ENCODE peak calls at places on chromosomes 11 and 22, in eight cellular contexts. C is dorsolateral prefrontal cortex, L is fibroblast of villous mesenchyme, B is cardiac fibroblast, K is Panc1, H is fibroblast of mammary gland, R is kidney, W is HCT116. G is an unnamed sample.

GRCh38 chr11:42161886-42162285 is 702.4 kb upstream of the LRRC4C start:
- DNase-seq in B (peak), L (peak), W (no peak), K (no peak), R (no peak), H (peak), C (no peak), G (no peak)

GRCh38 chr11:43278302-43278956 is 33.4 kb upstream of the API5 start:
- DNase-seq in R (no peak), H (peak), K (no peak), B (peak), W (peak), C (no peak), L (peak), G (no peak)

GRCh38 chr22:40668611-40669390 is 10.5 kb upstream of the MCHR1 start:
- DNase-seq in H (peak), K (no peak), W (peak), R (no peak), L (peak), C (no peak), B (peak), G (peak)

GRCh38 chr11:32448232-32448631 is 12.9 kb upstream of the WT1 start:
- DNase-seq in L (peak), R (no peak), W (peak), C (no peak), H (peak), K (no peak), B (peak), G (no peak)

GRCh38 chr22:39097098-39098020 is at the start of gene APOBEC3H:
- DNase-seq in C (no peak), B (peak), W (peak), K (no peak), L (peak), R (no peak), H (no peak), G (no peak)

GRCh38 chr22:38923463-38924196 is 33.8 kb upstream of the APOBEC3A start:
- DNase-seq in K (peak), H (peak), C (peak), B (peak), W (peak), L (peak), R (peak), G (peak)

GRCh38 chr11:66317766-66318575 is 1.1 kb upstream of the CD248 start:
- DNase-seq in R (peak), B (peak), L (peak), W (no peak), C (no peak), K (no peak), H (peak), G (peak)

GRCh38 chr22:36296690-36297089 is 43.8 kb downstream of the APOL1 start:
- DNase-seq in L (no peak), B (no peak), K (no peak), W (no peak), C (no peak), R (peak), H (no peak), G (no peak)

GRCh38 chr11:45063669-45064068 is 82.8 kb upstream of the PRDM11 start:
- DNase-seq in R (no peak), W (no peak), C (no peak), B (no peak), H (no peak), L (no peak), K (no peak), G (no peak)

GRCh38 chr11:127395034-127395433 is 394.5 kb upstream of the KIRREL3 start:
- DNase-seq in K (no peak), L (no peak), C (no peak), R (no peak), H (no peak), B (no peak), W (no peak), G (no peak)

GRCh38 chr11:119567667-119568582 is 145.0 kb upstream of the THY1 start:
- DNase-seq in B (peak), R (no peak), W (no peak), H (peak), L (peak), K (no peak), C (peak), G (no peak)

GRCh38 chr11:134727636-134728035 is 315.6 kb upstream of the B3GAT1 start:
- DNase-seq in C (no peak), W (no peak), L (no peak), B (no peak), K (no peak), H (no peak), R (no peak), G (no peak)

GRCh38 chr11:76947790-76948189 is 86.4 kb upstream of the B3GNT6 start:
- DNase-seq in W (no peak), R (no peak), B (no peak), H (no peak), K (no peak), C (no peak), L (no peak), G (no peak)

GRCh38 chr11:47396049-47396320 is 12.4 kb upstream of the SLC39A13 start:
- DNase-seq in H (no peak), W (no peak), L (no peak), R (no peak), B (no peak), K (no peak), C (no peak), G (no peak)

GRCh38 chr11:85431319-85431718 is 195.8 kb downstream of the DLG2 start:
- DNase-seq in L (no peak), K (no peak), R (peak), W (no peak), H (no peak), B (no peak), C (no peak), G (no peak)

GRCh38 chr22:33274214-33274828 is 216.1 kb upstream of the SYN3 start:
- DNase-seq in H (peak), L (no peak), W (no peak), R (no peak), B (peak), C (no peak), K (peak), G (no peak)

GRCh38 chr22:35425971-35426800 is 26.2 kb downstream of the MCM5 start:
- DNase-seq in H (no peak), C (no peak), K (no peak), B (no peak), W (no peak), R (peak), L (peak), G (no peak)

GRCh38 chr11:122706261-122706660 is 50.7 kb downstream of the UBASH3B start:
- DNase-seq in K (no peak), W (no peak), B (peak), C (no peak), R (no peak), L (peak), H (peak), G (no peak)

GRCh38 chr11:120867531-120867930 is 156.4 kb upstream of the TBCEL start:
- DNase-seq in K (no peak), W (no peak), C (no peak), H (no peak), B (no peak), L (no peak), R (no peak), G (no peak)

GRCh38 chr11:116353517-116353916 is 419.3 kb downstream of the BUD13 start:
- DNase-seq in H (no peak), L (no peak), K (no peak), B (no peak), R (no peak), C (no peak), W (no peak), G (no peak)

GRCh38 chr22:30421695-30422480 is 3.7 kb upstream of the MTFP1 start:
- DNase-seq in L (no peak), R (peak), C (no peak), B (no peak), H (no peak), W (no peak), K (no peak), G (no peak)

GRCh38 chr11:73386026-73386425 is 9.8 kb downstream of the RELT start:
- DNase-seq in K (no peak), H (no peak), L (no peak), C (no peak), W (no peak), B (no peak), R (no peak), G (no peak)
- H3K4me3 ChIP-seq in K (no peak), H (no peak), L (no peak), C (no peak), W (no peak), B (no peak), R (no peak), G (no peak)

DNA sequence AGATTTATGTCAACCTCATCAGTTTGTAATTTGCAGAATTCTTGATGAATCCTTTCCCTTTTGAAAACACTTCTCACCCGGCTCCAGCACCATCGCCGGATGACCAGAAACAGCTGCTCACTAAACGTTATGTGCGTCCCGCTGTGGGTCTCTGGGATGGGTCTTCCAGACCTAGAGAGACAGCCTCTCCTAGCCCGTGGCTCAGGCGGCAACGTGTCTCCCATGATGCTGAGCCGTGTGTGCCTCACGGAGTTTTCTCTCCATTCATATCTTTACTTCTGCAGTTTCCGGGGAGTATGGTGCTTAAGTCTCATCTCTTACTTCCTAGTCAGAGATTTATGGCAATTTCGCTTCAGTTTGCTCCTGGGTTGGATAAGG is 25.0 kb upstream of the ACR start:
- DNase-seq in R (peak), L (no peak), H (no peak), B (no peak), K (no peak), C (peak), W (no peak), G (no peak)
- TF ChIP-seq CTCF in R (no peak), L (no peak), H (no peak), B (no peak), K (no peak), C (no peak), W (no peak), G (no peak)

GRCh38 chr11:112961146-112961668 is at the start of gene NCAM1:
- DNase-seq in H (peak), C (peak), B (peak), W (peak), K (peak), L (peak), R (peak), G (no peak)
- H3K4me3 ChIP-seq in H (peak), C (peak), B (peak), W (peak), K (peak), L (peak), R (peak), G (peak)

DNA sequence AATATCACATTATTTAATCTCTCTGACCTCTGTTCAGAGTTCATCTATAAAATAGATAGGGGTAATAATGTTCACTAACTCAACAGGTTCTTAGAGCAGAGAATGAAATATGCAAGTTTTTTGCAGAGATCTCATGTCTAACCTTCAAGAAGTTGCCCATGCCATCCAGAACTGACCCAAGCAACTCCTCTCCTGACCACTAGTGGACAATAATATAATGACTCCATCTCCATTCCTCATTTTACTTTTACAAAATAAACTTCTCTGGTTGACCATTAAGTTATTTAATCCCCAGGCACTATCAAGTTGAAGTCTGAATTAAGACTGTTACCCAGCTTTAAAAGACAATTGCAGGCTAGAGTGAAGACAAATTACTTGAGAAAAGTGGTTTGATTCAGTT is 382.6 kb downstream of the KCNA4 start:
- DNase-seq in W (no peak), B (peak), L (no peak), R (no peak), H (no peak), K (no peak), C (no peak), G (no peak)
- TF ChIP-seq CTCF in W (no peak), B (peak), L (peak), R (no peak), H (peak), K (no peak), C (no peak), G (peak)

DNA sequence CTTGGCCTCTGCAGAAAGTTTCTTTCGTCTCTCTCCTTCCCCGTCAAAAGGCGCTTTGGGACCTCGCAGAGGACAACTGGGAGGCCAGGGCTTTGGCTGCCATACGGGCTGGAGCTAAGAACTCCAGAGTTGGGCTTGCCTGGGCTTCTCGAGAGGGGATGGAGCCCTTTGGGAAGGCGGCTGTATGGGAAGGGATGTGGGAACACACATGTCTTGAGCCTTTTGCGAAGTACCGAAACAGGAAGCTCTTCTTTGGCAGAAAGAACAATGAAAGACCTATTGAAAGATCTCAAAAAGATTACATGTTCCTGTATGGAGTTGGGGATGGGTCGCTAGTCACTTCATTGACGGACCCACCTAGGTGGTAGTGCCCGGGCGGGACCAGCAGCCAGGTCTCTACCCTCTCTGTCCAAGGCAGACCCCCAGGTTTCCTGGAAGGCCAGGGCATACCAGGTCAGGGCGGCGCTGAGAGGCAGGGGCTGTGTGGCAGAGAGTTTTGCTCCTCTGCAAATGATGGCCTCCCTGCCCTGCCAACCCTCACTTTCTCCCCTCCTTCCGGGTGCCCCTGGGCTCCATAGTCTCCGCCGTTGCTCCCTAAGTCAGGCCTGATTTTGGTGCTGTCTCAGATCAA is 993 bp downstream of the ST14 start:
- DNase-seq in W (no peak), R (no peak), L (no peak), C (no peak), H (no peak), B (no peak), K (no peak), G (no peak)
- H3K4me3 ChIP-seq in W (peak), R (peak), L (no peak), C (peak), H (no peak), B (no peak), K (no peak), G (peak)

G was measured in epithelial cell of proximal tubule.